ENCODE peak calls at places on chromosomes 12 and 14, in seven cellular contexts. Y, I, D, X, J, W and P are unnamed samples.

GRCh38 chr14:92217956-92218355 is 96.2 kb downstream of the CPSF2 start:
- DNase-seq in Y (no peak), I (no peak), D (no peak), X (no peak), J (no peak), W (no peak), P (no peak)

GRCh38 chr12:20601668-20602280 is 93.4 kb upstream of the SLCO1C1 start:
- DNase-seq in Y (no peak), I (peak; percentile 46), D (no peak), X (peak; percentile 28), J (peak; percentile 71), W (peak; percentile 75), P (no peak)

GRCh38 chr14:24103451-24103850 is 9.3 kb downstream of the PCK2 start:
- DNase-seq in Y (no peak), I (no peak), D (no peak), X (no peak), J (no peak), W (no peak), P (no peak)

GRCh38 chr12:85007836-85008235 is 28.2 kb downstream of the TSPAN19 start:
- DNase-seq in Y (no peak), I (no peak), D (no peak), X (no peak), J (no peak), W (peak; percentile 61), P (no peak)

GRCh38 chr12:102528111-102528510 is 47.7 kb upstream of the IGF1 start:
- DNase-seq in Y (no peak), I (no peak), D (no peak), X (no peak), J (no peak), W (no peak), P (no peak)

GRCh38 chr12:112130461-112130998 is 5.2 kb downstream of the TRAFD1 start:
- DNase-seq in Y (no peak), I (no peak), D (no peak), X (no peak), J (no peak), W (peak; percentile 72), P (peak; percentile 83)

GRCh38 chr14:29709490-29709889 is 218.2 kb downstream of the PRKD1 start:
- DNase-seq in Y (no peak), I (no peak), D (no peak), X (no peak), J (no peak), W (no peak), P (no peak)

GRCh38 chr14:87600236-87600635 is 392.7 kb downstream of the GALC start:
- DNase-seq in Y (no peak), I (no peak), D (no peak), X (no peak), J (no peak), W (no peak), P (no peak)

GRCh38 chr12:70982286-70982685 is 61.7 kb upstream of the PTPRR start:
- DNase-seq in Y (no peak), I (no peak), D (no peak), X (no peak), J (no peak), W (no peak), P (no peak)

GRCh38 chr14:38900887-38901286 is 202.1 kb downstream of the SEC23A start:
- DNase-seq in Y (no peak), I (no peak), D (no peak), X (no peak), J (no peak), W (no peak), P (no peak)

GRCh38 chr12:109910969-109911348 is 10.9 kb downstream of the TCHP start:
- DNase-seq in Y (peak; percentile 60), I (peak; percentile 43), D (peak; percentile 76), X (peak; percentile 55), J (peak; percentile 93), W (no peak), P (no peak)

GRCh38 chr12:19530631-19531020 is 91.3 kb downstream of the AEBP2 start:
- DNase-seq in Y (no peak), I (no peak), D (no peak), X (no peak), J (no peak), W (no peak), P (no peak)

GRCh38 chr12:79681008-79681590 is 9.7 kb downstream of the PAWR start:
- DNase-seq in Y (no peak), I (no peak), D (no peak), X (no peak), J (no peak), W (peak; percentile 33), P (no peak)

GRCh38 chr12:99611590-99611989 is 36.0 kb upstream of the GARIN6 start:
- DNase-seq in Y (no peak), I (no peak), D (no peak), X (no peak), J (no peak), W (no peak), P (no peak)

GRCh38 chr14:104146651-104147345 is 8.4 kb downstream of the KIF26A start:
- DNase-seq in Y (no peak), I (no peak), D (no peak), X (no peak), J (no peak), W (no peak), P (no peak)

GRCh38 chr12:6222009-6222702 is 22.0 kb downstream of the CD9 start:
- DNase-seq in Y (no peak), I (no peak), D (no peak), X (peak; percentile 46), J (no peak), W (peak; percentile 56), P (no peak)

GRCh38 chr14:50062438-50063039 is 53.8 kb downstream of the VCPKMT start:
- DNase-seq in Y (no peak), I (peak; percentile 37), D (peak; percentile 80), X (peak; percentile 88), J (peak; percentile 59), W (peak; percentile 81), P (no peak)

GRCh38 chr12:93912086-93912733 is 235.0 kb downstream of the CRADD start:
- DNase-seq in Y (no peak), I (no peak), D (no peak), X (no peak), J (no peak), W (no peak), P (no peak)

GRCh38 chr14:29536886-29537511 is 390.6 kb downstream of the PRKD1 start:
- DNase-seq in Y (no peak), I (no peak), D (no peak), X (peak; percentile 25), J (no peak), W (peak; percentile 33), P (no peak)

GRCh38 chr14:101457936-101458535 is 103.3 kb upstream of the DIO3 start:
- DNase-seq in Y (no peak), I (no peak), D (no peak), X (no peak), J (peak; percentile 54), W (no peak), P (no peak)

DNA sequence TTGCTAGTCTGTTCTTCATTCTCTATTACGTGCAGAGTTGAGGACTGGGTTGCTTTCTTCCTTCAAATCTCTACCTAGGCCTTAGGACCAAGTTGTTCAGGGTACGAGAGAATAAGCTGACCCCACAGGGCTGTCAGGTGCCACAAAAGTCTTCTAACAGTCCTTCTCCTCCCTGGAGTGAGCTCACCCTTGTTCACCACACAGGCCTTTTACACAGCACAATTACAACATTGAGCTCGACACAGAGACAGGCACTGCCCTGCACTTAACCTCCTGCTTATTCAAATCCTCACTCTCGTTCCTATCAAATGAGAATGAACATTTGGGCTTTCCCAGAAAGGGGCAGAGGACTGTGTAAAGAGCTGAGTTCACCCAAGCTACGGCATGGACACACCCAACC is 2.4 kb downstream of the GALNT6 start:
- DNase-seq in Y (no peak), I (no peak), D (no peak), X (no peak), J (no peak), W (no peak), P (no peak)
- TF ChIP-seq EZH2 in Y (no peak), I (no peak), D (no peak), X (no peak), J (no peak), W (no peak), P (no peak)

GRCh38 chr12:122978507-122978955 is 1.9 kb upstream of the ARL6IP4 start:
- DNase-seq in Y (no peak), I (no peak), D (no peak), X (no peak), J (no peak), W (no peak), P (no peak)

GRCh38 chr12:122977655-122978392 is 2.7 kb upstream of the ARL6IP4 start:
- DNase-seq in Y (no peak), I (no peak), D (no peak), X (no peak), J (no peak), W (no peak), P (no peak)

GRCh38 chr12:122980192-122981035 is at the start of gene ARL6IP4:
- DNase-seq in Y (no peak), I (no peak), D (peak; percentile 90), X (no peak), J (peak; percentile 79), W (peak; percentile 69), P (no peak)

GRCh38 chr12:122979908-122980191 is 631 bp upstream of the ARL6IP4 start:
- DNase-seq in Y (no peak), I (no peak), D (no peak), X (no peak), J (no peak), W (no peak), P (no peak)

GRCh38 chr12:122979001-122979907 is 1.2 kb upstream of the ARL6IP4 start:
- DNase-seq in Y (no peak), I (no peak), D (no peak), X (no peak), J (peak; percentile 48), W (no peak), P (no peak)
- TF ChIP-seq POLR2AphosphoS5 in Y (no peak), I (no peak), D (no peak), X (no peak), J (no peak), W (no peak), P (no peak)

DNA sequence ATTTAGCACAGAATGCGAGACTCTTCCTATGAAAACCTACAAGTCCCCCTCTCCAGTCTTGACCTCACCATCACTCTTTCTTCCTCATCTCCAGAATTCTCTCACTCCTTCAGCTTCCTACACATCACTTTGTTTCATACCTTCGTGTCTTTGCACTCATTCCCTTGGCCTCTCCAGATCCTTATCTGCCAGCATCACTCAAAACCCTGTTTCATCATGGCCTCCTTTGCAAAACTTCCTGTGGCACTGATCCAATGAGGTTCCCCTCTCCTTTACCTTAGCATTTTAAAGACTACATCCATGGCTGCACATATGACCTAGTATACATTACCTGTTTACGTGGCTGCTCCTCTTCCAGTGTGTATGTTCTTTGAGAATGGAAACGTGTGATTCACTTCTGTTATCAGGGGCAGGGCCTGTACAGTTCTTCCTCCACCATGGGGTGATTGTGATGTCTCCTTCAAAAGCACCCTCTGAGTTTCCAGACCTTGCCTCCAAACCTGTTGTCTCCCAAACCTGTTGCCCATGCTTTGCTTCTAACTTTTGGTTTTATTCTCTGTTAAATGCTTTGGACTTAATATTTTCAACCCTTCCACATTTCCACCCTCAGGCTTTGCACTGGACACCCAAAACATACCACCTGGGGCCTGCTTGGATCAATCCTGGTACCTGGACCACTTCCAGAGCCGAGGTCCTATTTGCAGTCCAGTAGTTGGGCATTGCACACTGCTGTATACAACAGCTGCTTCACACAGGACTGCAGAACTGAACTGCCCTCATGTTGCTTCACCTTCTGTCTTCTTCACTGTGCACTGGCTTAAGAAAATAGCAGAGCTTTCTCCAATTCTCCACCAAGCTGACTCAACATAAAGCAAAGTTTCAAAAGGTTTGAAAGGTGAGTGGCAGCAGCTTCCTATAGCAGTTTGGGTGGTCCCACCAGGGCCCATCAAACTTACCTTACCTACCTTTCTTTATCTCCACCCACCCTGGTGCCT is 131.7 kb downstream of the LLPH start:
- DNase-seq in Y (no peak), I (no peak), D (no peak), X (no peak), J (no peak), W (no peak), P (no peak)
- H3K27ac ChIP-seq in Y (no peak overlapping the region), I (no peak overlapping the region), D (no peak overlapping the region), X (no peak overlapping the region), J (no peak overlapping the region), W (no peak overlapping the region), P (no peak overlapping the region)

GRCh38 chr12:42625611-42626010 is 36.1 kb upstream of the PRICKLE1 start:
- DNase-seq in Y (no peak), I (no peak), D (peak; percentile 19), X (no peak), J (no peak), W (peak; percentile 22), P (no peak)
- TF ChIP-seq EZH2 in Y (no peak), I (no peak), D (no peak), X (no peak), J (no peak), W (no peak), P (no peak)